ENCODE peak calls at places on chromosomes 6 and 20, in six cellular contexts. One of them, this sample, is unnamed.

GRCh38 chr20:48750941-48751620 is 76.7 kb downstream of the PREX1 start:
- DNase-seq in tibial artery: no peak
- DNase-seq in GM13976: no peak
- DNase-seq in pancreas: no peak
- DNase-seq in endothelial cell: peak
- DNase-seq in dorsolateral prefrontal cortex: peak
- DNase-seq in this sample: peak

GRCh38 chr6:88730602-88731001 is 232.8 kb downstream of the RNGTT start:
- DNase-seq in tibial artery: no peak
- DNase-seq in GM13976: no peak
- DNase-seq in dorsolateral prefrontal cortex: no peak
- DNase-seq in endothelial cell: no peak
- DNase-seq in pancreas: no peak
- DNase-seq in this sample: no peak

GRCh38 chr6:1104988-1105670 is 206.8 kb upstream of the FOXQ1 start:
- DNase-seq in dorsolateral prefrontal cortex: no peak
- DNase-seq in tibial artery: no peak
- DNase-seq in pancreas: no peak
- DNase-seq in GM13976: no peak
- DNase-seq in endothelial cell: no peak
- DNase-seq in this sample: no peak

GRCh38 chr6:38750968-38751615 is 36.0 kb downstream of the DNAH8 start:
- DNase-seq in dorsolateral prefrontal cortex: no peak
- DNase-seq in endothelial cell: no peak
- DNase-seq in GM13976: no peak
- DNase-seq in pancreas: no peak
- DNase-seq in tibial artery: no peak
- DNase-seq in this sample: peak

GRCh38 chr20:58579069-58579818 is 64.0 kb upstream of the APCDD1L start:
- DNase-seq in dorsolateral prefrontal cortex: no peak
- DNase-seq in GM13976: no peak
- DNase-seq in endothelial cell: no peak
- DNase-seq in tibial artery: peak
- DNase-seq in pancreas: no peak
- DNase-seq in this sample: no peak

GRCh38 chr6:166277892-166278578 is 30.2 kb downstream of the PRR18 start:
- DNase-seq in endothelial cell: no peak
- DNase-seq in GM13976: no peak
- DNase-seq in tibial artery: no peak
- DNase-seq in dorsolateral prefrontal cortex: no peak
- DNase-seq in pancreas: no peak
- DNase-seq in this sample: no peak

GRCh38 chr6:164013480-164014208 is 599.1 kb downstream of the QKI start:
- DNase-seq in pancreas: no peak
- DNase-seq in GM13976: no peak
- DNase-seq in dorsolateral prefrontal cortex: no peak
- DNase-seq in endothelial cell: no peak
- DNase-seq in tibial artery: no peak
- DNase-seq in this sample: no peak

GRCh38 chr6:107144014-107144413 is 28.7 kb upstream of the BEND3 start:
- DNase-seq in tibial artery: no peak
- DNase-seq in endothelial cell: no peak
- DNase-seq in GM13976: no peak
- DNase-seq in pancreas: no peak
- DNase-seq in dorsolateral prefrontal cortex: no peak
- DNase-seq in this sample: no peak

GRCh38 chr20:25437153-25437581 is 29.7 kb downstream of the GINS1 start:
- DNase-seq in dorsolateral prefrontal cortex: no peak
- DNase-seq in tibial artery: no peak
- DNase-seq in endothelial cell: no peak
- DNase-seq in pancreas: no peak
- DNase-seq in GM13976: no peak
- DNase-seq in this sample: no peak

GRCh38 chr6:29887819-29888581 is 54.3 kb upstream of the HLA-A start:
- DNase-seq in dorsolateral prefrontal cortex: peak
- DNase-seq in tibial artery: peak
- DNase-seq in endothelial cell: peak
- DNase-seq in pancreas: peak
- DNase-seq in GM13976: peak
- DNase-seq in this sample: peak

GRCh38 chr6:90219168-90219985 is 77.3 kb downstream of the BACH2 start:
- DNase-seq in GM13976: no peak
- DNase-seq in endothelial cell: peak
- DNase-seq in pancreas: peak
- DNase-seq in tibial artery: no peak
- DNase-seq in dorsolateral prefrontal cortex: no peak
- DNase-seq in this sample: peak

GRCh38 chr20:12605751-12606150 is 403.0 kb upstream of the SPTLC3 start:
- DNase-seq in tibial artery: no peak
- DNase-seq in GM13976: no peak
- DNase-seq in dorsolateral prefrontal cortex: no peak
- DNase-seq in pancreas: no peak
- DNase-seq in endothelial cell: no peak
- DNase-seq in this sample: no peak

GRCh38 chr6:12827921-12828320 is 111.4 kb downstream of the PHACTR1 start:
- DNase-seq in pancreas: no peak
- DNase-seq in GM13976: no peak
- DNase-seq in dorsolateral prefrontal cortex: no peak
- DNase-seq in endothelial cell: no peak
- DNase-seq in tibial artery: no peak
- DNase-seq in this sample: no peak

GRCh38 chr6:49651239-49651638 is 14.6 kb upstream of the RHAG start:
- DNase-seq in dorsolateral prefrontal cortex: no peak
- DNase-seq in pancreas: no peak
- DNase-seq in tibial artery: no peak
- DNase-seq in endothelial cell: no peak
- DNase-seq in GM13976: no peak
- DNase-seq in this sample: no peak

GRCh38 chr6:33665957-33666356 is 44.8 kb downstream of the ITPR3 start:
- DNase-seq in dorsolateral prefrontal cortex: no peak
- DNase-seq in GM13976: no peak
- DNase-seq in endothelial cell: no peak
- DNase-seq in pancreas: no peak
- DNase-seq in tibial artery: no peak
- DNase-seq in this sample: no peak
- TF ChIP-seq CTCF in dorsolateral prefrontal cortex: no peak
- TF ChIP-seq CTCF in GM13976: no peak
- TF ChIP-seq CTCF in endothelial cell: no peak
- TF ChIP-seq CTCF in pancreas: no peak
- TF ChIP-seq CTCF in tibial artery: no peak
- TF ChIP-seq CTCF in this sample: no peak

DNA sequence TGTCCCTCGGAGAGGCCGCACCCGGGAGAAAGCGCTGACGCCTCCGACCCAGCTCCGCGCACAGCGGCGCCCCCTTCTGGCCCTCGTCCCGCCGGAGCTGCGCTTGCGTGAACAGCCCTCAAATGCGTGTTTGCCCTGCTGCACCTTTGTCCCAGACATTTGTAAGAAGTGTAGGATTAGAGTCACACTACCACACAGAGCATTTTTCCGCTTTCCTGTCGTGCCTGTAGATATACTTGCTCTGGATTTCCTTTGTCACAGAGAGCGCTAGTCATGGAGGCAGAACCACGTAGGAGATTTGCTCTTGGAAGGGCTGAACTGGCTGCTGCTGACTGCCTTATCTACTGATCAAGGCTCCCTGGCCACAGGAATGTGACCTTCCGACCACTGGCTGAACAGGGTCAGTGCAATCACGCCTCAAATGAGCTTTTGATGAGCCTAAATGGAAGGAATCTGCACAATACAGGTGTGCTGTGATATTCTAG is 62.3 kb downstream of the PAX1 start:
- DNase-seq in pancreas: no peak
- DNase-seq in dorsolateral prefrontal cortex: no peak
- DNase-seq in GM13976: no peak
- DNase-seq in endothelial cell: peak
- DNase-seq in tibial artery: no peak
- DNase-seq in this sample: peak
- TF ChIP-seq CTCF in pancreas: no peak
- TF ChIP-seq CTCF in dorsolateral prefrontal cortex: no peak
- TF ChIP-seq CTCF in GM13976: no peak
- TF ChIP-seq CTCF in endothelial cell: peak
- TF ChIP-seq CTCF in tibial artery: no peak
- TF ChIP-seq CTCF in this sample: no peak

GRCh38 chr20:49909499-49910339 is 5.6 kb downstream of the SPATA2 start:
- DNase-seq in dorsolateral prefrontal cortex: no peak
- DNase-seq in tibial artery: peak
- DNase-seq in endothelial cell: peak
- DNase-seq in GM13976: no peak
- DNase-seq in pancreas: no peak
- DNase-seq in this sample: no peak
- TF ChIP-seq CTCF in dorsolateral prefrontal cortex: no peak
- TF ChIP-seq CTCF in tibial artery: no peak
- TF ChIP-seq CTCF in endothelial cell: no peak
- TF ChIP-seq CTCF in GM13976: no peak
- TF ChIP-seq CTCF in pancreas: no peak
- TF ChIP-seq CTCF in this sample: no peak

DNA sequence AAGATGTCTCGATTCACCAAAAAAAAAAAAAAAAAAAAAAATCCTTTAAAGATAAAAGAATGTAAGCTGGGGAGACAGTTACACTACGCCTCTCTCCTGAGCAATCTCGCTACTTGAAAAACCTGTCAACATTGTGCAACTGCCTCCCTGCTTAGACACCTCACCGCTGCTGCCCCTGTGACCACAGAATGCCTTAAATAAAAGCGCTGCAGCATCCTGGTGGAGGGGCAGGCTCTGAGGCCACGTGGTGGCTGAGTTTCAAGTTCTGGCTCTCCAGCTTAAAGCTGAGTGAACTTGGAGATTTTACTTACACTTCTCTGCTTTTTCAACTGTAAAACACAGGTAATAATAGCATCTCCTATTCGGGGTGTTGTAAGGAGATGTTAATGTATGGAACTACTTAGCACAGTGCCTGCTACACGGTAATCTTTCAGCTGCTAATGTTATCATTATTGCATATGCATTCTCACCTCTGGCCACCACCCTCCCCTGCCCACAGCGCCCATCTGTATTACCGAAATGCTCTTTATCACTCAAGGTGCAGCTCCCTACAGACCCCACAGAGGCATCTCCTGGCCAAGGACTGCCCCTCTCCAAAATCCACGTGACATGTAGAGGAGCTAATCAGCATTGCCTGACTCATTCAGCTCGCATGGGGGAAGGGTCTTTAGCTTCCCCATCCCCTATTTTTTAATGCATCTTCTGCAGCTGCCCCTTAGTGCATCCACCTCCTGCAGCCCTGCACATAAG is 42.0 kb downstream of the SLC22A23 start:
- DNase-seq in tibial artery: no peak
- DNase-seq in pancreas: no peak
- DNase-seq in GM13976: peak
- DNase-seq in dorsolateral prefrontal cortex: no peak
- DNase-seq in endothelial cell: no peak
- DNase-seq in this sample: peak
- TF ChIP-seq CTCF in tibial artery: no peak
- TF ChIP-seq CTCF in pancreas: no peak
- TF ChIP-seq CTCF in GM13976: no peak
- TF ChIP-seq CTCF in dorsolateral prefrontal cortex: no peak
- TF ChIP-seq CTCF in endothelial cell: no peak
- TF ChIP-seq CTCF in this sample: no peak

GRCh38 chr20:41345729-41346067 is 5.1 kb downstream of the LPIN3 start:
- DNase-seq in dorsolateral prefrontal cortex: no peak
- DNase-seq in endothelial cell: no peak
- DNase-seq in GM13976: no peak
- DNase-seq in pancreas: no peak
- DNase-seq in tibial artery: no peak
- DNase-seq in this sample: no peak
- TF ChIP-seq CTCF in dorsolateral prefrontal cortex: no peak
- TF ChIP-seq CTCF in endothelial cell: no peak
- TF ChIP-seq CTCF in GM13976: no peak
- TF ChIP-seq CTCF in pancreas: no peak
- TF ChIP-seq CTCF in tibial artery: no peak
- TF ChIP-seq CTCF in this sample: no peak

GRCh38 chr20:61912665-61913422 is 152.8 kb downstream of the TAF4 start:
- DNase-seq in endothelial cell: no peak
- DNase-seq in pancreas: no peak
- DNase-seq in tibial artery: no peak
- DNase-seq in GM13976: no peak
- DNase-seq in dorsolateral prefrontal cortex: no peak
- DNase-seq in this sample: peak
- TF ChIP-seq CTCF in endothelial cell: no peak
- TF ChIP-seq CTCF in pancreas: no peak
- TF ChIP-seq CTCF in tibial artery: no peak
- TF ChIP-seq CTCF in GM13976: no peak
- TF ChIP-seq CTCF in dorsolateral prefrontal cortex: no peak
- TF ChIP-seq CTCF in this sample: no peak

DNA sequence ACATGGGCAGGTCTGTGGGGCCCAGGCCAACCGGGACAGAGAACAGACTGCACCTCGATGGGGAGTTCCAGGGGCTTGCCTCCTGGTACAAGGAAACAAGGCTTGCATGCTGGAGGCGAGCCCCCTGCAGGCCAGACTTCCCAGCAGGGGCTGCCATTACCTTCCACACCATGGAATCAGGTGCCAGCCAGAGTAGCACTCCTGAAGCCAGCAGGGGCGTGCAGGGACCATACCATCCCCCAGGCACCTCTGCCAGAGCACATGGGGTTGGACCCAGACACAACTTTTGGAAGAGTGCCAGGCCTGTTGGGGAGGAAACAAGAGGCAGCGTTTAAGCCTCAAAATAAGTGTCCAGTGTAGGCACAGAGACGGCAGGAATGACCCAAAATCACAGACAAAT is 6.5 kb downstream of the DDO start:
- DNase-seq in pancreas: no peak
- DNase-seq in GM13976: no peak
- DNase-seq in endothelial cell: no peak
- DNase-seq in dorsolateral prefrontal cortex: no peak
- DNase-seq in tibial artery: no peak
- DNase-seq in this sample: no peak
- TF ChIP-seq CTCF in pancreas: no peak
- TF ChIP-seq CTCF in GM13976: no peak
- TF ChIP-seq CTCF in endothelial cell: no peak
- TF ChIP-seq CTCF in dorsolateral prefrontal cortex: no peak
- TF ChIP-seq CTCF in tibial artery: no peak
- TF ChIP-seq CTCF in this sample: no peak

DNA sequence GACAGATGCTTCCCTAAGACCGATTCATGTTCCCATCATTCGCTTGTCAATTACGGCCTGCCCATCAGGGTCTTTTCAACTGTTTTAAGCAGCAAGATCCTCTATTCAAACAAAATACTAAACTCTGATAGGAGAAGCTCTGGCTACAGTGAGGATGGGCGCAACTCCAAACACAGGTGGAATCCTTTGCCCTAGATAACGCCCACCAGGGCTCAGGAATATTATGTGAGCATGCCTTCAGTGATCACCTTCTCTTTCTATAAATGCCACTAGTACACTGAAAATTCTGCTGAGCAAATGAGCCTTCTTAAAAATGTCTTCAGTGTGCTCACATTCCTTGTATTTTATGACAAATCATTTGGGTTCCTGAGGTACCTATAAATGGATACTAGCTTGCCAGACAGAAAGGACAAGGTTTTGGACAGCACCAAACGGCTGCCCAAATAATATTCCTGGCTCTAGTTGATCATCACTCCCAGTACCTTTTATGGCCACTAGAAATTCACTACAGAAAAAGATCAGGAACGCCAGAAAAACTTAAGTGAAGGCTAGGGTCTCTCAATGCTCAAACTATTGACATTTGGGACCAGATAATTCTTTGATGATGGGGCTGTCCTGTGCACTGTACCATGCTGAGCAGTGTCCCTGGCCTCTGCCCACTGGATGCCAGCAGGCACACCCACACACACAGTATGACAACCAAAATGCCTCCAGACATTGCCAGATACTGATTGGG is 13.1 kb downstream of the ZNF217 start:
- DNase-seq in dorsolateral prefrontal cortex: no peak
- DNase-seq in GM13976: no peak
- DNase-seq in pancreas: no peak
- DNase-seq in endothelial cell: no peak
- DNase-seq in tibial artery: no peak
- DNase-seq in this sample: no peak
- TF ChIP-seq CTCF in dorsolateral prefrontal cortex: peak
- TF ChIP-seq CTCF in GM13976: no peak
- TF ChIP-seq CTCF in pancreas: no peak
- TF ChIP-seq CTCF in endothelial cell: no peak
- TF ChIP-seq CTCF in tibial artery: peak
- TF ChIP-seq CTCF in this sample: no peak

This sample was measured in activated CD8-positive, alpha-beta T cell treated with anti-CD3 and anti-CD28 coated beads for 36 hours.